ENCODE peak calls at places on chromosomes 13 and 19, in four cellular contexts. P is Panc1, I is left ventricle myocardium inferior, J is cardiac muscle cell. S is an unnamed sample.

GRCh38 chr19:31325342-31325741 is 23.9 kb downstream of the TSHZ3 start:
- DNase-seq in P (no peak), J (no peak), I (no peak), S (no peak)

GRCh38 chr13:32427852-32428580 is at the start of gene N4BP2L1:
- DNase-seq in J (peak), P (no peak), I (peak), S (peak)

GRCh38 chr13:92224052-92224821 is 825.8 kb downstream of the GPC5 start:
- DNase-seq in I (no peak), P (no peak), J (peak), S (no peak)

GRCh38 chr13:88707652-88708051 is 1036.5 kb downstream of the SLITRK5 start:
- DNase-seq in I (no peak), J (no peak), P (no peak), S (no peak)

GRCh38 chr13:98492335-98493034 is 84.4 kb downstream of the STK24 start:
- DNase-seq in J (peak), I (no peak), P (no peak), S (no peak)

GRCh38 chr13:32316030-32316344 is 679 bp downstream of the BRCA2 start:
- DNase-seq in P (no peak), I (no peak), J (no peak), S (no peak)

GRCh38 chr19:35162471-35163326 is 8.2 kb downstream of the FXYD5 start:
- DNase-seq in P (no peak), I (no peak), J (no peak), S (no peak)

GRCh38 chr13:84239032-84239431 is 356.8 kb upstream of the SLITRK1 start:
- DNase-seq in J (no peak), P (no peak), I (no peak), S (no peak)

GRCh38 chr19:6500837-6501739 is 1.0 kb downstream of the TUBB4A start:
- DNase-seq in I (no peak), J (no peak), P (no peak), S (no peak)

GRCh38 chr13:28031220-28031903 is 42.9 kb upstream of the URAD start:
- DNase-seq in J (no peak), I (peak), P (no peak), S (no peak)

GRCh38 chr13:49497272-49497671 is 1.5 kb downstream of the PHF11 start:
- DNase-seq in J (no peak), I (no peak), P (no peak), S (no peak)

GRCh38 chr19:49101160-49101559 is 13.0 kb upstream of the LIN7B start:
- DNase-seq in I (no peak), J (no peak), P (no peak), S (no peak)

GRCh38 chr19:33978286-33978685 is 181.6 kb downstream of the KCTD15 start:
- DNase-seq in J (no peak), P (no peak), I (no peak), S (no peak)

GRCh38 chr13:32989331-32989730 is 26.9 kb upstream of the KL start:
- DNase-seq in I (no peak), P (no peak), J (no peak), S (no peak)

GRCh38 chr13:95002126-95002525 is 289.8 kb upstream of the SOX21 start:
- DNase-seq in P (no peak), J (no peak), I (no peak), S (no peak)

GRCh38 chr13:105908581-105908980 is 626.9 kb downstream of the EFNB2 start:
- DNase-seq in I (no peak), J (no peak), P (no peak), S (no peak)

GRCh38 chr19:3065675-3066357 is 3.5 kb upstream of the TLE5 start:
- DNase-seq in P (no peak), I (no peak), J (no peak), S (no peak)

GRCh38 chr19:27777726-27778125 is 1435.2 kb downstream of the UQCRFS1 start:
- DNase-seq in J (no peak), P (no peak), I (no peak), S (no peak)

GRCh38 chr19:16315825-16316505 is 8.7 kb upstream of the KLF2 start:
- DNase-seq in P (no peak), I (peak), J (peak), S (no peak)

GRCh38 chr13:59103004-59103768 is 1060.5 kb downstream of the DIAPH3 start:
- DNase-seq in P (no peak), I (no peak), J (peak), S (no peak)

GRCh38 chr19:49749055-49749716 is 13.9 kb downstream of the TSKS start:
- DNase-seq in J (peak), I (no peak), P (no peak), S (no peak)

GRCh38 chr19:58353717-58354477 is 605 bp upstream of the A1BG start:
- DNase-seq in P (no peak), J (no peak), I (no peak), S (no peak)

GRCh38 chr13:103694033-103694432 is 627.8 kb upstream of the SLC10A2 start:
- DNase-seq in J (no peak), P (no peak), I (no peak), S (no peak)

GRCh38 chr13:44220948-44221347 is 152.7 kb upstream of the SERP2 start:
- DNase-seq in J (no peak), I (no peak), P (no peak), S (no peak)

GRCh38 chr13:44223785-44224432 is 149.7 kb upstream of the SERP2 start:
- DNase-seq in P (no peak), J (no peak), I (no peak), S (no peak)

GRCh38 chr13:44221657-44222056 is 152.0 kb upstream of the SERP2 start:
- DNase-seq in I (no peak), J (no peak), P (no peak), S (no peak)

GRCh38 chr13:44219808-44220544 is 153.6 kb upstream of the SERP2 start:
- DNase-seq in P (no peak), I (no peak), J (peak), S (no peak)

GRCh38 chr13:44218501-44219240 is 155.0 kb upstream of the SERP2 start:
- DNase-seq in J (peak), P (no peak), I (peak), S (peak)
- H3K4me3 ChIP-seq in J (no peak), P (no peak), I (no peak), S (no peak)

GRCh38 chr13:48489666-48490065 is 43.2 kb downstream of the RCBTB2 start:
- DNase-seq in J (no peak), P (no peak), I (no peak), S (no peak)

GRCh38 chr13:48490241-48490640 is 42.6 kb downstream of the RCBTB2 start:
- DNase-seq in P (no peak), J (no peak), I (no peak), S (no peak)

GRCh38 chr13:48493076-48493765 is 39.7 kb downstream of the RCBTB2 start:
- DNase-seq in J (peak), P (no peak), I (no peak), S (no peak)

GRCh38 chr13:48492123-48493075 is 40.5 kb downstream of the RCBTB2 start:
- DNase-seq in J (peak), I (peak), P (no peak), S (peak)

DNA sequence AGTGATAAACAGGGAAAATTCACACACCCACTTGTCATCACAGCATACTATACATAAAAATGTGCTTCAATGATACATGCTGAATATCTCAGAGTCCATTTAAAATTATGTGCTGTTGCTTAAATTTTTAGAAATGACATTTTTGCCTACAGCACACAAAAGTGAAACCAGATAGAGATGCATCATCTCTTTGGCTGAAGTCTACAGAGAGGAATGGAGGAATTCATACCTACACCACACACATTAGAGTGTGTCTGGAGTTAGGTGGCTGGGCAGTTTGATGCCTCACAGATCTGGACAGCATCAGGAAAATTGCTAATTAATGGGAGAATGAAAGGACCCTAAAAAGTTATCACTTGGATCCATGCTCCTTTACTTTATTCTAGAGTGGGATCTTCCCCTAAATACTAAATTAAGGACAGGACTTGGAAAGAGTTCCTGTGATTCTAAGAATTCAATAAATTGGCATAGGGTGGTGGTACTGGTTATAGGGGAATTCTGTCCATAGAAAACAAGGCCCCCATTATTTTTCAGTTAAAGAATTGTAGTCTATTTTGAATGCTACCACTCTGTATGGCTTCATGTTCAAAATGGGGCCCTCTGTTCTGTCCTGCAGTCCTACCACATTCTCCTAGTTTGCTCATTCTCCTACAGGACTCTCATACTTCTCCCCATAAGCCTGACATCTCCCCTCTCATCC is 41.3 kb downstream of the RCBTB2 start:
- DNase-seq in I (no peak), P (no peak), J (no peak), S (no peak)
- H3K27ac ChIP-seq in I (peak), P (no peak), J (no peak), S (peak)

GRCh38 chr13:60869225-60869624 is 472.2 kb downstream of the TDRD3 start:
- DNase-seq in P (no peak), I (no peak), J (no peak), S (peak)
- H3K4me3 ChIP-seq in P (no peak), I (no peak), J (no peak), S (no peak)

GRCh38 chr13:42283574-42283973 is 11.6 kb downstream of the AKAP11 start:
- DNase-seq in P (no peak), J (no peak), I (no peak), S (no peak)
- H3K27ac ChIP-seq in P (no peak), J (no peak), I (no peak), S (no peak)

GRCh38 chr19:8109455-8109854 is 39.9 kb downstream of the FBN3 start:
- DNase-seq in P (no peak), I (no peak), J (no peak), S (peak)

GRCh38 chr19:8109890-8110662 is 39.3 kb downstream of the FBN3 start:
- DNase-seq in J (no peak), P (no peak), I (no peak), S (no peak)

GRCh38 chr19:8110931-8111330 is 38.5 kb downstream of the FBN3 start:
- DNase-seq in P (no peak), I (no peak), J (no peak), S (peak)

GRCh38 chr19:8107301-8107903 is 42.0 kb downstream of the FBN3 start:
- DNase-seq in P (no peak), J (no peak), I (no peak), S (no peak)

GRCh38 chr19:8108560-8109445 is 40.6 kb downstream of the FBN3 start:
- DNase-seq in J (no peak), P (no peak), I (no peak), S (peak)
- H3K4me3 ChIP-seq in J (no peak), P (no peak), I (no peak), S (no peak)

DNA sequence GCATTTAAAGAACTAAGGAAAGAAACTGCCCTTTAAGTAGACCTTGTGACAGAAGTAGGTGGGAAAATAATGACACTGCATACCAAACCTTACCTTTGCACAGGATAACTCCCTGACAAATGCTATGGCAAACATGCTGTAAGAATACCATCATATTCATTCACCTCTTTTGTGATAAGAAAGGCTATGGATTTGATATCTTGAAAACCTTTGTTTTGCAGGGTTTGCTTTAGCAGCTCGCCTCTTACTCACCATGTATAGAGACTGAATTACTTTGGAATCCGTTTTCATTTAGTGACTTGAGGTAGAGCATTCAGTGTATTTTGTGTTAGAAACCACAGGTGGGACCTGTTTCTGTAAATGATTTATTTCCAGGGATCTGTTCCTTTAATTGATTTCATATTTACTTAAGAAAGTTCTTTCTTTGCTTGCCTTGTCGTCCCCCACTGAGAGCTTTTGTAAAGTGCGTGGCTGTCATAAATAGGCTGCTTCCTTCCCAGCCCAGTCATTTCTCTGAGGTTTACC is 80.2 kb downstream of the KLF5 start:
- DNase-seq in J (no peak), I (no peak), P (no peak), S (no peak)
- H3K27ac ChIP-seq in J (no peak), I (no peak), P (no peak), S (peak)

DNA sequence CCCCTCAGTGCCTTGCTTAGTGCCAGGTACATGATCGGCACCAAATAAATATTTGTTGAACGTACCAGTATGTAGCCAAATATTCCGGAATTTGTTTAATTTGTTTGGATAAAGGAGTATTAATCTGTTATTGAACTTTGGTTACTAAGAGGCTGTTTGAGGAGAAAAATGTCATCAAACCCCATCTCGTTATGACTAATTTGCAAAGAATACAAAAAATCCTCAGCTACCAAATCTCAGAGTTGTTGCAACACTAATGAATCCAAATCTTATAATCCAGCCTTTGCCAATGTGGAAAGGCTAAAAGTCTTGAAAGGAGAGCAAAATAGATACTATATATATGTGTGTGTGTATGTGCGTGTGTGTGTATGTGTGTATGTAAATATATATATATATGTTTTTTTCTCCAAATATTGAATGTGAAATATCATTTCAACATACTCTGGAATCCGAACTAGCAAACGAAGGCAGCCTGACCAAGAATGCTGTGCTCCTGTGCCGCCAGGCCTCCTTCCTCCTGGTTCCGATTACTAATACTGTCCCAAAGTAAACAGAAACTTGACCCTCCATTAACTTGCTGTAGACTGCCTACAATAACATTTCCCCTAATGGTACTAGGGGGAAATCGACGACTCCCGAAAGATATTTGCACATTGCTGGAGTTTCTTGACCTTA is 79.6 kb downstream of the KLF5 start:
- DNase-seq in J (peak), P (no peak), I (no peak), S (peak)
- H3K4me3 ChIP-seq in J (no peak), P (no peak), I (no peak), S (no peak)

DNA sequence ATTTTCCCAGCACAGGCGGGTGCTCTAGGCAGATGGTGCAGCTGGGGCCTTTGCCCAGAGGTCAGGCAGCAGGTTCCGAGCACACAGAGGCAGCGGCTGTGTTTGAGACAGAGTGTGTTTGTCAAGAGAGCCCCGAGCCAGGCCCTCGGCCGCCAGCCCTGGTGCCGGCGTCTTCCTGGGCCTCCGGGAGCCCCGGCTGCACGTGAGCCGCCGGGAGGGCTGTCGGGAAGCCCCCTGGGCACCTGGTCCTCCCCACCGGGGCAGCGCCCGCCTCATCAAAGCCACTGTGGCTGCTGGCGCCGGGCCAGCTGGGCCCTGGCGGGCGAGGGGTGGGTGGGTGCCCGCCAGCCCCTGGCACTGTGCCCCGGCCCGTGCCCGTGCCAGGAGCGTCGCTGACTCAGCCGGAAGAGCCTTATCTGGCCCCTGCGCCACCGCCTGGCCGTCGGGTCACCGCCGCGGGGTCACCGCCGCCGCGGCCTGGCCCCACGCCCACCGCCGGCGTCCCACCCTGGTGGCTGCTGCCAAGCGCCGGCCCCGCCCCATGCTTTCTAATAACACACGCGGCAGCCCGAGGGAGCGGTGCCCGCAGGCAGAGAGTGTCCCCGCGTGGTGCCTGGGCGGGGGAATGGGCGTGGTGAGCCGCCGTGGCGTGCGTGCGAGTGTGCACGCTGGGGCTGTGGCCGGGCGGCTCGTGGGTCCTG is 14.9 kb downstream of the ARID3A start:
- DNase-seq in J (no peak), I (peak), P (no peak), S (peak)
- H3K27ac ChIP-seq in J (peak), I (peak), P (peak), S (peak)

GRCh38 chr19:55114566-55115145 is 2.8 kb downstream of the PPP1R12C start:
- DNase-seq in P (no peak), J (no peak), I (no peak), S (no peak)
- H3K4me3 ChIP-seq in P (peak), J (no peak), I (peak), S (no peak)

GRCh38 chr13:101323601-101324000 is 92.7 kb downstream of the NALCN start:
- DNase-seq in P (no peak), J (no peak), I (no peak), S (no peak)
- H3K27ac ChIP-seq in P (no peak), J (no peak), I (no peak), S (no peak)

S was measured in left lung.